ENCODE peak calls at places on chromosomes 1 and 21, in eight cellular contexts. Q is kidney epithelial cell; W is nephron progenitor cell; K is EL; T is aorta; Y is CD8-positive, alpha-beta T cell; C is NCI-H1105 treated with DMSO at 0.1 percent for 48 hours; U is CD4-positive, alpha-beta T cell. V is an unnamed sample.

GRCh38 chr1:241640149-241640866 is at the start of the genes CHML and OPN3:
- DNase-seq in U (peak; percentile 88), Y (peak; percentile 82), K (peak; percentile 88), W (peak; percentile 96), T (peak; percentile 96), Q (peak; percentile 32), C (peak; percentile 68), V (peak; percentile 41)

GRCh38 chr1:81559662-81560350 is 240.9 kb upstream of the ADGRL2 start:
- DNase-seq in T (no peak), U (no peak), Q (no peak), C (no peak), W (no peak), K (no peak), Y (no peak), V (no peak)

GRCh38 chr1:241888232-241888631 is 40.2 kb downstream of the EXO1 start:
- DNase-seq in W (no peak), C (no peak), K (peak; percentile 28), Y (no peak), T (no peak), U (no peak), Q (peak; percentile 29), V (no peak)

GRCh38 chr1:199291022-199291740 is 652.3 kb downstream of the PTPRC start:
- DNase-seq in W (no peak), T (no peak), C (no peak), Y (no peak), K (no peak), Q (no peak), U (no peak), V (no peak)

GRCh38 chr21:42592156-42592820 is 61.1 kb upstream of the PDE9A start:
- DNase-seq in T (no peak), Y (no peak), W (no peak), Q (no peak), K (no peak), U (no peak), C (no peak), V (no peak)

GRCh38 chr1:245306020-245306419 is 151.2 kb downstream of the KIF26B start:
- DNase-seq in K (no peak), U (no peak), Y (no peak), T (no peak), W (no peak), Q (no peak), C (no peak), V (no peak)

GRCh38 chr1:154877370-154877974 is 7.4 kb upstream of the KCNN3 start:
- DNase-seq in U (no peak), W (no peak), Q (no peak), T (no peak), K (no peak), C (no peak), Y (no peak), V (no peak)

GRCh38 chr1:72177711-72178110 is 104.6 kb downstream of the NEGR1 start:
- DNase-seq in Y (no peak), T (no peak), K (no peak), U (no peak), C (no peak), Q (no peak), W (no peak), V (no peak)

GRCh38 chr1:15258828-15259588 is 12.0 kb downstream of the FHAD1 start:
- DNase-seq in K (no peak), U (no peak), C (no peak), Q (no peak), Y (no peak), T (no peak), W (no peak), V (no peak)

GRCh38 chr1:156961709-156962108 is 41.3 kb downstream of the LRRC71 start:
- DNase-seq in U (no peak), C (no peak), T (no peak), W (no peak), Q (no peak), K (peak; percentile 13), Y (no peak), V (no peak)

GRCh38 chr1:234240680-234241079 is 132.6 kb upstream of the COA6 start:
- DNase-seq in W (no peak), C (no peak), K (no peak), Q (no peak), Y (no peak), U (no peak), T (no peak), V (no peak)

GRCh38 chr1:99397029-99397428 is 132.7 kb downstream of the PLPPR4 start:
- DNase-seq in Y (no peak), K (peak; percentile 1), W (no peak), C (no peak), U (no peak), Q (no peak), T (no peak), V (no peak)

GRCh38 chr1:58397187-58397820 is 149.2 kb downstream of the OMA1 start:
- DNase-seq in C (no peak), Y (no peak), Q (peak; percentile 59), T (no peak), W (no peak), K (peak; percentile 93), U (no peak), V (no peak)

GRCh38 chr1:170239445-170239844 is 93.7 kb downstream of the NTMT2 start:
- DNase-seq in Y (no peak), K (no peak), T (no peak), W (no peak), Q (no peak), U (no peak), C (no peak), V (no peak)

GRCh38 chr1:93114403-93114802 is 35.3 kb downstream of the MTF2 start:
- DNase-seq in Q (no peak), C (no peak), K (peak; percentile 54), U (no peak), T (no peak), Y (no peak), W (no peak), V (no peak)

GRCh38 chr1:185408675-185409270 is 91.7 kb upstream of the IVNS1ABP start:
- DNase-seq in K (no peak), U (no peak), C (no peak), T (no peak), W (no peak), Q (no peak), Y (no peak), V (no peak)

GRCh38 chr1:112698366-112699310 is 8.3 kb downstream of the RHOC start:
- DNase-seq in C (peak; percentile 96), T (no peak), Q (no peak), K (no peak), Y (no peak), W (no peak), U (no peak), V (no peak)

GRCh38 chr1:1124786-1125642 is 9.1 kb upstream of the C1orf159 start:
- DNase-seq in W (no peak), T (no peak), K (no peak), C (no peak), Y (no peak), Q (no peak), U (no peak), V (no peak)

GRCh38 chr1:117895482-117896114 is 33.8 kb downstream of the GDAP2 start:
- DNase-seq in K (peak; percentile 83), T (peak; percentile 59), U (peak; percentile 18), Y (peak; percentile 11), C (peak; percentile 74), Q (peak; percentile 49), W (peak; percentile 67), V (peak; percentile 22)

GRCh38 chr1:82065917-82066316 is 265.2 kb downstream of the ADGRL2 start:
- DNase-seq in K (no peak), W (no peak), U (no peak), Y (no peak), C (no peak), Q (no peak), T (no peak), V (no peak)

GRCh38 chr1:18494304-18494703 is 13.6 kb downstream of the KLHDC7A start:
- DNase-seq in T (no peak), C (no peak), Y (no peak), K (no peak), U (no peak), Q (no peak), W (no peak), V (no peak)

GRCh38 chr21:33265664-33266049 is 510 bp upstream of the IL10RB start:
- DNase-seq in C (peak; percentile 28), Y (no peak), U (no peak), T (peak; percentile 87), Q (no peak), K (peak; percentile 18), W (no peak), V (no peak)

GRCh38 chr1:189149547-189150375 is 1327.9 kb downstream of the BRINP3 start:
- DNase-seq in W (no peak), Y (no peak), Q (no peak), T (no peak), K (no peak), C (no peak), U (no peak), V (peak; percentile 37)

GRCh38 chr1:235327559-235328270 is at the start of gene ARID4B:
- DNase-seq in Q (no peak), U (no peak), W (peak; percentile 79), T (peak; percentile 87), C (no peak), Y (no peak), K (peak; percentile 6), V (no peak)

GRCh38 chr1:82227696-82228095 is 427.0 kb downstream of the ADGRL2 start:
- DNase-seq in Q (no peak), W (no peak), Y (no peak), K (no peak), C (no peak), T (no peak), U (no peak), V (no peak)

GRCh38 chr1:95247607-95248006 is 13.6 kb downstream of the RWDD3 start:
- DNase-seq in T (no peak), Y (no peak), K (no peak), C (no peak), W (no peak), Q (no peak), U (no peak), V (no peak)

GRCh38 chr1:153513666-153514065 is 22.1 kb downstream of the S100A6 start:
- DNase-seq in T (no peak), U (no peak), Q (no peak), C (no peak), Y (no peak), W (no peak), K (no peak), V (no peak)

GRCh38 chr1:9180077-9180819 is 51.3 kb upstream of the GPR157 start:
- DNase-seq in Y (no peak), Q (no peak), W (no peak), U (no peak), K (peak; percentile 76), C (no peak), T (no peak), V (no peak)

GRCh38 chr1:203692565-203693470 is 66.2 kb downstream of the ATP2B4 start:
- DNase-seq in C (no peak), Y (no peak), U (no peak), W (no peak), K (peak; percentile 98), Q (peak; percentile 76), T (peak; percentile 91), V (no peak)

GRCh38 chr1:160058087-160058486 is 11.9 kb downstream of the KCNJ10 start:
- DNase-seq in U (no peak), W (no peak), Q (no peak), C (no peak), K (peak; percentile 14), Y (no peak), T (no peak), V (no peak)

GRCh38 chr1:182629674-182630073 is 25.5 kb upstream of the RGS16 start:
- DNase-seq in K (no peak), Q (no peak), C (no peak), Y (no peak), T (no peak), U (peak; percentile 18), W (no peak), V (no peak)

GRCh38 chr1:154546264-154547043 is 12.0 kb downstream of the UBE2Q1 start:
- DNase-seq in Y (peak; percentile 10), K (peak; percentile 60), W (peak; percentile 68), C (peak; percentile 16), U (peak; percentile 30), T (peak; percentile 66), Q (no peak), V (peak; percentile 61)

GRCh38 chr1:152917794-152918193 is 9.4 kb downstream of the IVL start:
- DNase-seq in Y (no peak), W (no peak), U (no peak), C (no peak), T (no peak), K (peak; percentile 33), Q (no peak), V (no peak)

GRCh38 chr1:87149166-87150065 is 179.3 kb upstream of the LMO4 start:
- DNase-seq in U (no peak), C (no peak), W (no peak), T (no peak), Y (no peak), K (peak; percentile 75), Q (no peak), V (no peak)

V was measured in iPS DF 6.9.